ENCODE peak calls at places on chromosomes 11 and 22, in six cellular contexts. M is keratinocyte, V is neuronal stem cell, H is fibroblast of lung, R is HCT116, O is endothelial cell of umbilical vein. U is an unnamed sample.

GRCh38 chr11:93484716-93485115 is 58.5 kb downstream of the SMCO4 start:
- DNase-seq in H (peak), V (no peak), R (no peak), O (no peak), M (no peak), U (no peak)

GRCh38 chr11:43922974-43923326 is 19.5 kb upstream of the C11orf96 start:
- DNase-seq in V (no peak), H (no peak), O (no peak), M (no peak), R (no peak), U (no peak)

GRCh38 chr22:44424131-44424711 is 73.8 kb downstream of the RTL6 start:
- DNase-seq in V (no peak), O (no peak), R (no peak), H (no peak), M (no peak), U (no peak)

GRCh38 chr11:82790723-82791487 is 57.2 kb upstream of the FAM181B start:
- DNase-seq in O (peak), R (no peak), M (no peak), V (no peak), H (peak), U (no peak)

GRCh38 chr11:19978668-19979518 is 181.4 kb downstream of the DBX1 start:
- DNase-seq in R (peak), O (peak), M (peak), V (no peak), H (peak), U (no peak)

GRCh38 chr22:43698403-43698802 is 113.7 kb downstream of the EFCAB6 start:
- DNase-seq in R (no peak), M (no peak), H (peak), O (no peak), V (no peak), U (no peak)

GRCh38 chr11:70466154-70466553 is 67.8 kb downstream of the CTTN start:
- DNase-seq in M (no peak), R (no peak), H (peak), O (no peak), V (no peak), U (no peak)

GRCh38 chr22:39349506-39349966 is 255 bp upstream of the SYNGR1 start:
- DNase-seq in M (no peak), R (no peak), V (peak), O (no peak), H (peak), U (peak)

GRCh38 chr22:46749682-46750529 is 11.9 kb upstream of the CERK start:
- DNase-seq in M (no peak), V (no peak), O (peak), H (no peak), R (no peak), U (no peak)

GRCh38 chr11:31397239-31397834 is 27.7 kb downstream of the DNAJC24 start:
- DNase-seq in R (no peak), M (no peak), O (peak), H (no peak), V (no peak), U (no peak)

GRCh38 chr11:72330131-72330727 is 86.3 kb upstream of the PHOX2A start:
- DNase-seq in V (no peak), H (no peak), M (no peak), O (peak), R (no peak), U (no peak)

GRCh38 chr11:118098996-118099837 is 12.5 kb upstream of the SMIM35 start:
- DNase-seq in R (no peak), O (no peak), M (no peak), V (no peak), H (no peak), U (peak)

GRCh38 chr11:87322570-87322969 is 284.8 kb downstream of the TMEM135 start:
- DNase-seq in O (no peak), V (no peak), H (no peak), M (no peak), R (no peak), U (no peak)

GRCh38 chr11:65131417-65131776 is 2.9 kb downstream of the SYVN1 start:
- DNase-seq in V (no peak), M (no peak), R (no peak), O (no peak), H (no peak), U (no peak)

GRCh38 chr11:65131895-65132237 is 2.5 kb downstream of the SYVN1 start:
- DNase-seq in O (no peak), M (no peak), R (no peak), V (no peak), H (no peak), U (no peak)

GRCh38 chr11:65129649-65130441 is 4.5 kb downstream of the SYVN1 start:
- DNase-seq in M (no peak), R (no peak), V (no peak), H (no peak), O (no peak), U (no peak)

GRCh38 chr11:65132238-65132987 is 1.9 kb downstream of the SYVN1 start:
- DNase-seq in H (no peak), M (no peak), O (no peak), R (no peak), V (no peak), U (no peak)

DNA sequence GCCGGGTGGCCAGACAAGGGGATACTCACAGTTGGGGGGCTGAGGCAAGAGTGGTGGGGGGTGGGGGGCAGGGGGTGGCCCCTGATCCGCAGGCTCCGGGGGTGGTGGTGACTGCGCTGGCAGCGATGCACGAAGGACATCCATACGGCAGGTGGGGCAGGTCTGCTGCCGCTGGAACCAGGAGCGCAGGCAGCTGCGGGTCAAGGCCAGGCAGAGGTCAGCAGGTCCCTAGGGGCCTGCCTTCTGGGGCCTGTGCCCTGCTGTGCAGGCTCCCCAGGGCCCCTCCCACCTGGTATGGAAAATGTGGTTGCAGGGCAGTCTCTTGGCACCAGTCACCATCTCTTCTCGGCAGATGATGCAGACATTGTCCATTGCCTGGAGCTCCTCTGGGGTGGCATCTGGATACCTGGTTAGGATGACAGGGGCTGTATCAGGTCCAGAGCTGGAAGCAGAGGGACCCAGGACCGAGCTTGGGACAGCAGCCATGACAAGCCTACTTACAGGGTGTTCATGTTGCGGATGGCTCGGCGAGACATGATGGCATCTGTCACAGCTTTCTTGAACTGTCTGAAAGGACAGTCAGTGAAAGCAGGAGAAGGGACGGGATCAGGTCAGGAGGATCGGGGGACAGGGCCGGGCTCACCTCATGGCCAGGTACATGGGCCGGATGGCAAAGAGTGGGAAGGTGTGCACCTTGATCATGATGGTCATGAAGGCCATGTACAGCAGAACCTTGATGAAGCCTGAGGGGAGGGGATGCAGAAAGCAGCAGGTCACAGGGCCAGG is 3.5 kb downstream of the SYVN1 start:
- DNase-seq in M (no peak), H (no peak), R (no peak), O (no peak), V (no peak), U (no peak)
- H3K9ac ChIP-seq in M (no peak), H (no peak), R (no peak), O (no peak), V (no peak), U (no peak)

GRCh38 chr22:31161386-31161785 is 1.4 kb downstream of the RNF185 start:
- DNase-seq in O (no peak), H (no peak), R (no peak), V (no peak), M (no peak), U (no peak)
- H3K9ac ChIP-seq in O (no peak), H (no peak), R (no peak), V (no peak), M (peak), U (peak)

DNA sequence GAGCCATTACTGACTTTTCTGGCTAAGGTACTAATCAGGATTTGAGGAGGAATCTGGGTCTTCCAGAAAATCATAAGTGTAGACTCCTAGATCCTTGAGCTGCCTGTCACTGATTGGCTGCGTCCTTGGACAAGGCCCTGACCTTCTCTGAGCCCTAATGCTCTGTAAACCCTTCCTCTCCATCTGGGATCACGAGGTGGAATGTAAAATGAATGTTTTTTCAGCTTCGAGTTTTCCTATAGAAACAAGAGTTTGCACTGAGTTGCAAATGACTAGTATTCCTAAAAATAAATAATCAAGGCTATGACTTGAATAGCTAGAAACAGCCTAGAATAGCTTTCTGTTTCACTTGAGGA is 1.1 kb upstream of the DIXDC1 start:
- DNase-seq in M (no peak), H (no peak), V (no peak), R (no peak), O (peak), U (no peak)
- H3K9ac ChIP-seq in M (no peak), H (no peak), V (no peak), R (peak), O (peak), U (peak)

GRCh38 chr22:31344369-31345330 is 1.5 kb downstream of the PATZ1 start:
- DNase-seq in M (no peak), R (no peak), O (peak), H (peak), V (peak), U (peak)
- H3K9ac ChIP-seq in M (no peak), R (peak), O (no peak), H (peak), V (peak), U (peak)